ENCODE peak calls at places on chromosomes 12 and 14, in five cellular contexts. W is heart right ventricle; B is CD8-positive, alpha-beta T cell; K is GM12878; D is adrenal gland. P is an unnamed sample.

GRCh38 chr12:54225666-54226065 is 36.9 kb upstream of the SMUG1 start:
- DNase-seq in W (no peak), B (no peak), K (no peak), D (no peak), P (no peak)

GRCh38 chr12:91513354-91513753 is 330.7 kb upstream of the DCN start:
- DNase-seq in W (no peak), B (no peak), K (no peak), D (no peak), P (no peak)

GRCh38 chr12:102063066-102063465 is 1.3 kb upstream of the WASHC3 start:
- DNase-seq in W (no peak), B (no peak), K (no peak), D (no peak), P (no peak)

GRCh38 chr14:98069712-98070133 is 1202.3 kb downstream of the BCL11B start:
- DNase-seq in W (no peak), B (no peak), K (no peak), D (no peak), P (no peak)

GRCh38 chr12:103571286-103571685 is 15.8 kb upstream of the STAB2 start:
- DNase-seq in W (peak; percentile 19), B (no peak), K (no peak), D (no peak), P (no peak)

GRCh38 chr14:103422981-103423600 is 37.9 kb downstream of the MARK3 start:
- DNase-seq in W (no peak), B (no peak), K (no peak), D (no peak), P (no peak)

GRCh38 chr14:81400852-81401251 is 728 bp upstream of the STON2 start:
- DNase-seq in W (peak; percentile 19), B (no peak), K (no peak), D (peak; percentile 46), P (peak; percentile 89)

GRCh38 chr14:26180221-26180620 is 417.6 kb downstream of the NOVA1 start:
- DNase-seq in W (no peak), B (no peak), K (no peak), D (no peak), P (no peak)

GRCh38 chr12:63151898-63152700 is 1.1 kb upstream of the AVPR1A start:
- DNase-seq in W (peak; percentile 21), B (no peak), K (no peak), D (peak; percentile 51), P (peak; percentile 68)

GRCh38 chr14:55794655-55795583 is 214.9 kb downstream of the KTN1 start:
- DNase-seq in W (no peak), B (no peak), K (no peak), D (no peak), P (no peak)

GRCh38 chr12:95164656-95165055 is 52.6 kb downstream of the FGD6 start:
- DNase-seq in W (no peak), B (no peak), K (no peak), D (no peak), P (no peak)

GRCh38 chr12:19885092-19885813 is 446.0 kb downstream of the AEBP2 start:
- DNase-seq in W (peak; percentile 16), B (no peak), K (no peak), D (no peak), P (no peak)

GRCh38 chr12:128754275-128754674 is 69.5 kb downstream of the SLC15A4 start:
- DNase-seq in W (no peak), B (no peak), K (no peak), D (no peak), P (no peak)

GRCh38 chr12:57726884-57727757 is 11.4 kb downstream of the AGAP2 start:
- DNase-seq in W (no peak), B (no peak), K (no peak), D (peak; percentile 41), P (no peak)

GRCh38 chr12:13075786-13076570 is 27.5 kb downstream of the GSG1 start:
- DNase-seq in W (no peak), B (no peak), K (no peak), D (no peak), P (no peak)

GRCh38 chr14:91310620-91311283 is 66.2 kb upstream of the GPR68 start:
- DNase-seq in W (no peak), B (peak; percentile 14), K (no peak), D (no peak), P (no peak)

GRCh38 chr12:109598428-109598854 is 24.8 kb downstream of the MVK start:
- DNase-seq in W (no peak), B (no peak), K (no peak), D (no peak), P (no peak)
- H3K4me1 ChIP-seq in W (peaks cover 8% of the 10 kb centered on the region), B (peaks cover 11% of the 10 kb centered on the region), K (peaks cover 4% of the 10 kb centered on the region), D (peaks cover 5% of the 10 kb centered on the region), P (peaks cover 12% of the 10 kb centered on the region)

DNA sequence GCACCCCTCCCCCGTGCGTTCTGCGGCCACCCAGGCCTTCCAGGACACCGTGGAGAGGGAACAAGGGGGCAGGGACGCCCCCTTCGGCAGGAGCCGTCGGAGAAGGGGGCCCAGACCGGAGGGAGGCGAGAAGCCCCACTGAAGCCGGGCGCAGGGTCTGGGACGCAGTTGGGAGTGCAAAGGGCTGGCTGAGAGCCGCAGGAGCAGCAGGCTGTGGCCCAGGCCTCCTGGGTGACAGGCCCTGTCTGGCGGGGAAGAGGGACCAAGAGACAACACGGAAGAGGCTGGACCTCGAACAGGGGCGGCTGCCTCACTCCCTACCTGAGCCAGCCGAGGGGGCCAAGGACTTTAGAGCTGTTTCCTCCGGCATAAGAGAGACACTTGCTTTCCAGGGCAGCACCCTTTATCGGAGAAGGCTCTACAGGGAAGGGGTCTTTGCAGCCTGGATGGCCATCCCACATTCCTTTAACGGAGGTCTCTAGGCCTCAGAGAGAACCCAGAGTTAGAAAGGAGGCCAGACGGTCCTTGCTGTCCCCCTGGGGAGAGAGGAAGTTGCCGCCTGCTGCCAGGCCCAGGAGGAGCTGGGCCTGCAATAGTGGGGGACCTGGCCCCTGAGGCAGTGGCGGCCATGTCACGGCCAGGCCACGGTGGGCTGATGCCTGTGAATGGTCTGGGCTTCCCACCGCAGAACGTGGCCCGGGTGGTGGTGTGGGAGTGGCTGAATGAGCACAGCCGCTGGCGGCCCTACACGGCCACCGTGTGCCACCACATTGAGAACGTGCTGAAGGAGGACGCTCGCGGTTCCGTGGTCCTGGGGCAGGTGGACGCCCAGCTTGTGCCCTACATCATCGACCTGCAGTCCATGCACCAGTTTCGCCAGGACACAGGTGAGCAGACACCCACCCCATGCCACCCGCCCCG is 1.3 kb downstream of the DTX1 start:
- DNase-seq in W (no peak), B (no peak), K (no peak), D (no peak), P (no peak)
- H3K27ac ChIP-seq in W (no peak overlapping the region), B (no peak overlapping the region), K (no peak overlapping the region), D (no peak overlapping the region), P (no peak overlapping the region)

DNA sequence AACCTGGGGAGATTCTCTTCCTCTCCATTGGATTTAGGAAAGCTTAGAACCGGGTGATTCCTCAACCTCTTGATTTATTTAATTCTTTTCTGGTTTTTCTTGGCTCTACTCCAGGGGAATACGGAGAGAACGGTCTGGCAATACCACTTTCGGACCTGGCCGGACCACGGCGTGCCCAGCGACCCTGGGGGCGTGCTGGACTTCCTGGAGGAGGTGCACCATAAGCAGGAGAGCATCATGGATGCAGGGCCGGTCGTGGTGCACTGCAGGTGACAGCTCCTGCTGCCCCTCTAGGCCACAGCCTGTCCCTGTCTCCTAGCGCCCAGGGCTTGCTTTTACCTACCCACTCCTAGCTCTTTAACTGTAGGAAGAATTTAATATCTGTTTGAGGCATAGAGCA is 67.6 kb downstream of the PTPN11 start:
- DNase-seq in W (no peak), B (no peak), K (no peak), D (no peak), P (no peak)
- H3K4me1 ChIP-seq in W (no peaks in the 10 kb centered on the region), B (no peaks in the 10 kb centered on the region), K (no peaks in the 10 kb centered on the region), D (no peaks in the 10 kb centered on the region), P (peaks cover 5% of the 10 kb centered on the region)

DNA sequence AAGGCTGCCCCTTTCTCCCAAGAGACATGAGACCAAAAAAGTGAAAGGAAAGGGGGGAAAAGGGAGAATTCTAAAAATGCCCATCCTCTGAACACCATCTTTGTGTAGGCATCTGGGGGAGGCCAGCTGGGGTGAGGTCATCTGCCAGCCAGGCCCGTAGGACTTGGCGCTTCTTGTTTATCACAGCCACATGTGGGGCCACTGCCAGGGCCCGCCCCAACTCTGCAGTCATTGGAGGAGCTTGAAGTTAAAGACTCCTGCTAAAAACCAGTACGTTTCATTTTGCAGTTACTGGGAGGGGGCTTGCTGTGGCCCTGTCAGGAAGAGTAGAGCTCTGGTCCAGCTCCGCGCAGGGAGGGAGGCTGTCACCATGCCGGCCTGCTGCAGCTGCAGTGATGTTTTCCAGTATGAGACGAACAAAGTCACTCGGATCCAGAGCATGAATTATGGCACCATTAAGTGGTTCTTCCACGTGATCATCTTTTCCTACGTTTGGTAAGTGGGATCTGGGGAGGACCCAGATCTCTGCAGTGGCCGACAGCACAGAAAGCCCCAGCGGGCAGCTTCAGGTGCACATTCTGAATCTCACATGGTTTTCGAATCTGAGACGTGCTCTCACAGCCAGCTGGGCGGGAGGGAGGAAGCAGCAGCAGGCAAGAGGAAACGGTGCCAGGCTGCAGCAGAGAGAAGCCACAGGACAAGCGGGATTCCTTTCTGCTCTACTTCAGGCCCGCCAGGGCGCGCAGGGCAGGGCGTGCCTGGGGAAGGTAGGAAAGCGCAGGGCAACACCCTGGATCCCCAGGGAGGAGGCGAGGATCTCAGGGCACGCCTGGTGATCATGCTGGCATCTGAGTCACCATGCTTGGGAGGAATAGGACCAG is at the start of gene P2RX7:
- DNase-seq in W (peak; percentile 73), B (no peak), K (peak; percentile 40), D (peak; percentile 84), P (peak; percentile 81)
- H3K27ac ChIP-seq in W (peak within 1 kb of the TSS; percentile 61), B (no peak within 1 kb of the TSS), K (peak within 1 kb of the TSS; percentile 28), D (peak within 1 kb of the TSS; percentile 74), P (peak within 1 kb of the TSS; percentile 36)